ENCODE peak calls at places on chromosomes 11 and 22, in ten cellular contexts. X, Z, O, E, L, T, J, B, D and R are unnamed samples.

GRCh38 chr11:44030276-44030932 is 17.4 kb upstream of the ACCSL start:
- DNase-seq in J (no peak), B (peak), E (no peak), T (no peak), D (peak), X (no peak), O (no peak), Z (no peak), L (no peak), R (no peak)

GRCh38 chr11:9639985-9640384 is 23.9 kb upstream of the SWAP70 start:
- DNase-seq in E (no peak), D (no peak), B (no peak), L (no peak), O (peak), Z (no peak), X (no peak), J (peak), T (no peak), R (no peak)

GRCh38 chr11:46119352-46120216 is 1.7 kb downstream of the PHF21A start:
- DNase-seq in X (no peak), T (peak), D (no peak), B (no peak), O (peak), L (peak), E (peak), J (peak), Z (peak), R (peak)

GRCh38 chr22:40541300-40541699 is 95.2 kb downstream of the MRTFA start:
- DNase-seq in B (no peak), D (no peak), L (no peak), J (no peak), E (no peak), X (no peak), O (no peak), T (no peak), Z (no peak), R (no peak)

GRCh38 chr11:16114451-16114850 is 241.9 kb downstream of the SOX6 start:
- DNase-seq in B (no peak), Z (no peak), L (no peak), T (no peak), J (no peak), X (no peak), E (no peak), D (no peak), O (no peak), R (no peak)

GRCh38 chr22:44033689-44034088 is 9.6 kb downstream of the PARVB start:
- DNase-seq in B (no peak), T (no peak), Z (peak), L (no peak), O (no peak), E (no peak), D (no peak), X (no peak), J (no peak), R (no peak)

GRCh38 chr22:37739611-37740049 is 42.8 kb downstream of the TRIOBP start:
- DNase-seq in D (no peak), T (no peak), B (no peak), J (peak), Z (no peak), E (no peak), L (no peak), X (no peak), O (no peak), R (peak)

GRCh38 chr22:18032455-18033101 is 8.2 kb upstream of the MICAL3 start:
- DNase-seq in T (no peak), O (no peak), Z (peak), B (peak), E (no peak), D (no peak), L (peak), X (no peak), J (no peak), R (no peak)

GRCh38 chr11:85821636-85822035 is 10.7 kb upstream of the SYTL2 start:
- DNase-seq in D (no peak), X (no peak), T (no peak), L (no peak), J (no peak), E (no peak), B (no peak), Z (peak), O (no peak), R (no peak)

GRCh38 chr11:19444231-19444630 is 203.5 kb upstream of the E2F8 start:
- DNase-seq in L (no peak), T (no peak), D (no peak), B (peak), Z (peak), E (no peak), O (no peak), J (no peak), X (no peak), R (no peak)

GRCh38 chr11:12066799-12067508 is 43.4 kb upstream of the MICAL2 start:
- DNase-seq in L (peak), X (no peak), J (no peak), D (no peak), B (peak), O (no peak), E (no peak), Z (peak), T (no peak), R (peak)

GRCh38 chr11:72669527-72669926 is 4.7 kb downstream of the PDE2A start:
- DNase-seq in D (no peak), X (no peak), L (no peak), O (no peak), Z (no peak), E (no peak), B (no peak), J (no peak), T (no peak), R (no peak)

GRCh38 chr11:103601230-103601846 is 435.1 kb upstream of the DDI1 start:
- DNase-seq in D (peak), E (peak), T (peak), B (peak), L (no peak), O (peak), J (peak), X (peak), Z (peak), R (no peak)

GRCh38 chr11:120647681-120648080 is 136.1 kb downstream of the GRIK4 start:
- DNase-seq in Z (no peak), J (no peak), D (no peak), X (no peak), T (no peak), O (no peak), B (no peak), L (no peak), E (no peak), R (no peak)

GRCh38 chr11:104000798-104001197 is 35.6 kb upstream of the DDI1 start:
- DNase-seq in T (no peak), Z (no peak), O (no peak), X (no peak), D (no peak), E (no peak), L (no peak), B (peak), J (no peak), R (no peak)

GRCh38 chr22:37331034-37331428 is 48.7 kb downstream of the CYTH4 start:
- DNase-seq in J (no peak), T (no peak), X (no peak), E (no peak), Z (peak), L (no peak), O (no peak), D (peak), B (peak), R (no peak)

GRCh38 chr11:12377106-12377823 is at the start of gene PARVA:
- DNase-seq in Z (peak), E (peak), L (peak), B (peak), T (no peak), D (no peak), X (no peak), J (no peak), O (no peak), R (peak)

GRCh38 chr11:67534070-67534679 is 10.9 kb upstream of the CABP2 start:
- DNase-seq in Z (no peak), E (no peak), D (no peak), B (no peak), T (no peak), O (no peak), J (no peak), X (no peak), L (no peak), R (no peak)

GRCh38 chr22:23183107-23183698 is 2.9 kb downstream of the BCR start:
- DNase-seq in E (no peak), X (peak), T (no peak), J (peak), Z (peak), O (no peak), B (peak), L (peak), D (no peak), R (peak)

GRCh38 chr11:80441821-80442220 is 1001.0 kb upstream of the TENM4 start:
- DNase-seq in E (no peak), J (no peak), D (peak), L (no peak), B (no peak), X (no peak), T (no peak), Z (no peak), O (no peak), R (no peak)

GRCh38 chr22:48685767-48686166 is 1141.9 kb downstream of the BRD1 start:
- DNase-seq in L (no peak), O (no peak), B (no peak), J (no peak), X (no peak), T (no peak), E (no peak), D (no peak), Z (no peak), R (no peak)

GRCh38 chr22:22756109-22756508 is 111.7 kb downstream of the GGTLC2 start:
- DNase-seq in X (no peak), T (no peak), L (no peak), O (no peak), B (no peak), D (no peak), E (no peak), Z (no peak), J (no peak), R (no peak)

GRCh38 chr11:96052921-96053631 is 129.2 kb upstream of the MTMR2 start:
- DNase-seq in D (no peak), B (peak), L (no peak), J (no peak), Z (peak), E (no peak), X (no peak), O (no peak), T (no peak), R (no peak)

GRCh38 chr11:12362857-12363256 is 14.5 kb upstream of the PARVA start:
- DNase-seq in E (no peak), L (no peak), T (no peak), B (no peak), J (no peak), X (no peak), D (no peak), O (no peak), Z (no peak), R (no peak)

GRCh38 chr11:121770933-121771332 is 318.2 kb upstream of the SORL1-AS1 start:
- DNase-seq in L (no peak), B (no peak), E (no peak), J (no peak), D (no peak), O (no peak), Z (no peak), X (no peak), T (no peak), R (no peak)

GRCh38 chr22:37569009-37569920 is 9.0 kb downstream of the CDC42EP1 start:
- DNase-seq in J (no peak), L (peak), X (no peak), T (no peak), Z (no peak), O (no peak), B (no peak), E (no peak), D (no peak), R (no peak)